ENCODE peak calls at places on chromosomes 1 and 21, in six cellular contexts. V, D, R, I, U and C are unnamed samples.

GRCh38 chr1:243268284-243268653 is 12.4 kb downstream of the SDCCAG8 start:
- DNase-seq in I (no peak), U (no peak), R (no peak), D (no peak), V (no peak), C (no peak)

GRCh38 chr1:23352096-23352695 is 8.1 kb upstream of the HNRNPR start:
- DNase-seq in U (no peak), D (no peak), R (no peak), V (no peak), I (no peak), C (no peak)

GRCh38 chr21:15121655-15122120 is 56.9 kb upstream of the NRIP1 start:
- DNase-seq in V (peak), I (no peak), R (no peak), U (no peak), D (no peak), C (peak)

GRCh38 chr21:44255519-44255981 is 6.1 kb downstream of the DNMT3L start:
- DNase-seq in R (no peak), D (no peak), U (no peak), I (no peak), V (no peak), C (no peak)

GRCh38 chr1:109151146-109151545 is 37.2 kb downstream of the ELAPOR1 start:
- DNase-seq in R (peak), I (no peak), D (peak), V (peak), U (no peak), C (peak)

GRCh38 chr1:8077120-8077573 is 51.0 kb upstream of the ERRFI1 start:
- DNase-seq in R (no peak), I (no peak), U (no peak), D (peak), V (peak), C (no peak)

GRCh38 chr1:116907351-116907750 is 2.4 kb upstream of the PTGFRN start:
- DNase-seq in D (no peak), U (no peak), R (no peak), V (no peak), I (no peak), C (no peak)

GRCh38 chr1:19395678-19396192 is 83.6 kb downstream of the SLC66A1 start:
- DNase-seq in V (no peak), U (no peak), R (no peak), D (no peak), I (no peak), C (no peak)

GRCh38 chr1:183282101-183282855 is 96.2 kb downstream of the LAMC2 start:
- DNase-seq in V (no peak), D (no peak), R (no peak), U (no peak), I (no peak), C (no peak)

GRCh38 chr1:18597159-18598042 is 33.2 kb upstream of the PAX7 start:
- DNase-seq in R (peak), I (no peak), U (no peak), D (peak), V (no peak), C (peak)

GRCh38 chr21:37699024-37699770 is 217.1 kb downstream of the KCNJ6 start:
- DNase-seq in D (peak), U (no peak), V (no peak), R (no peak), I (no peak), C (no peak)

GRCh38 chr1:87331319-87332269 is 2.9 kb downstream of the LMO4 start:
- DNase-seq in I (peak), D (peak), R (peak), U (peak), V (peak), C (peak)

GRCh38 chr1:29853716-29854330 is 617.5 kb downstream of the PTPRU start:
- DNase-seq in V (no peak), I (no peak), D (no peak), U (no peak), R (no peak), C (no peak)